ENCODE peak calls at places on chromosomes 3 and 15, in eight cellular contexts. O is NCI-H2029 treated with DMSO at 0.1 percent for 48 hours; Y is fibroblast of the aortic adventitia; I is kidney tubule cell; M is GM04503; R is effector CD4-positive, alpha-beta T cell; B is activated CD4-positive, alpha-beta T cell treated with anti-CD3 and anti-CD28 coated beads, Interleukin-2, amount 50 U/mL, for 1 hour; P is iris pigment epithelial cell. G is an unnamed sample.
A peak's percentile ranks its signal among the peaks of the same experiment; 100 is the strongest.

GRCh38 chr3:149273096-149273751 is 51.6 kb upstream of the CP start:
- DNase-seq in Y (peak; percentile 95), B (no peak), I (peak; percentile 88), R (no peak), M (peak; percentile 40), O (peak; percentile 95), P (peak; percentile 88), G (peak; percentile 79)

GRCh38 chr3:126616931-126617330 is 38.0 kb downstream of the TXNRD3 start:
- DNase-seq in R (no peak), M (no peak), Y (no peak), I (peak; percentile 4), P (peak; percentile 36), B (no peak), O (no peak), G (no peak)

GRCh38 chr15:41928637-41929620 is 35.1 kb upstream of the SPTBN5 start:
- DNase-seq in P (no peak), Y (peak; percentile 17), I (no peak), B (no peak), O (no peak), R (no peak), M (no peak), G (no peak)

GRCh38 chr3:61685755-61686154 is 124.4 kb downstream of the PTPRG start:
- DNase-seq in Y (no peak), R (no peak), I (no peak), O (peak; percentile 77), B (no peak), M (no peak), P (no peak), G (no peak)

GRCh38 chr3:116388867-116389385 is 56.4 kb downstream of the LSAMP start:
- DNase-seq in I (no peak), R (no peak), O (no peak), Y (no peak), P (no peak), M (no peak), B (no peak), G (no peak)

GRCh38 chr15:66040211-66040892 is 171.1 kb downstream of the RAB11A start:
- DNase-seq in Y (no peak), P (no peak), O (no peak), R (no peak), B (no peak), M (no peak), I (no peak), G (no peak)

GRCh38 chr3:121595765-121596406 is 2.7 kb downstream of the FBXO40 start:
- DNase-seq in R (no peak), O (no peak), P (no peak), M (no peak), B (no peak), I (no peak), Y (no peak), G (no peak)

GRCh38 chr15:51094606-51095569 is at the start of gene TNFAIP8L3:
- DNase-seq in P (peak; percentile 33), Y (peak; percentile 45), B (no peak), I (no peak), R (no peak), M (no peak), O (no peak), G (no peak)

GRCh38 chr15:93060336-93061248 is 28.4 kb downstream of the RGMA start:
- DNase-seq in O (no peak), M (no peak), P (no peak), R (no peak), B (no peak), Y (no peak), I (no peak), G (no peak)

GRCh38 chr3:29152379-29152778 is 128.5 kb upstream of the RBMS3 start:
- DNase-seq in P (peak; percentile 34), M (no peak), R (no peak), I (peak; percentile 22), Y (no peak), B (no peak), O (no peak), G (no peak)

GRCh38 chr3:39668420-39668819 is 141.0 kb upstream of the MYRIP start:
- DNase-seq in Y (peak; percentile 75), B (no peak), P (peak; percentile 67), O (peak; percentile 43), I (peak; percentile 62), M (no peak), R (no peak), G (peak; percentile 15)

GRCh38 chr3:130786306-130786705 is 39.7 kb upstream of the PIK3R4 start:
- DNase-seq in O (no peak), Y (no peak), I (peak; percentile 20), B (no peak), M (peak; percentile 1), R (no peak), P (no peak), G (no peak)

GRCh38 chr3:71240035-71240434 is 343.5 kb downstream of the FOXP1 start:
- DNase-seq in B (no peak), M (no peak), P (no peak), Y (no peak), R (no peak), I (no peak), O (no peak), G (no peak)

GRCh38 chr3:126517986-126518778 is 609 bp upstream of the UROC1 start:
- DNase-seq in M (no peak), B (no peak), P (no peak), I (no peak), R (no peak), Y (no peak), O (no peak), G (no peak)

GRCh38 chr3:183825380-183826161 is at the start of gene MAP6D1:
- DNase-seq in P (peak; percentile 39), O (no peak), B (peak; percentile 14), I (peak; percentile 62), M (no peak), Y (peak; percentile 18), R (peak; percentile 11), G (no peak)

GRCh38 chr15:73873889-73874511 is 636 bp downstream of the TBC1D21 start:
- DNase-seq in I (peak; percentile 67), B (no peak), P (peak; percentile 62), R (peak; percentile 10), O (no peak), M (no peak), Y (peak; percentile 79), G (peak; percentile 18)

GRCh38 chr3:36546196-36546595 is 165.9 kb downstream of the STAC start:
- DNase-seq in Y (peak; percentile 38), R (no peak), B (no peak), O (no peak), P (no peak), M (no peak), I (no peak), G (no peak)

GRCh38 chr3:190130700-190131099 is 10.0 kb upstream of the P3H2 start:
- DNase-seq in Y (peak; percentile 31), M (no peak), O (no peak), R (no peak), B (no peak), P (no peak), I (no peak), G (no peak)

GRCh38 chr15:77657629-77658238 is 25.0 kb upstream of the LINGO1 start:
- DNase-seq in M (no peak), R (no peak), B (no peak), P (no peak), Y (no peak), I (no peak), O (no peak), G (no peak)

GRCh38 chr3:194518652-194519051 is 31.9 kb upstream of the ATP13A3 start:
- DNase-seq in O (no peak), I (peak; percentile 73), R (no peak), M (no peak), P (peak; percentile 71), B (no peak), Y (peak; percentile 66), G (no peak)

GRCh38 chr15:80779658-80780415 is 667 bp downstream of the CEMIP start:
- DNase-seq in Y (peak; percentile 49), O (no peak), I (peak; percentile 53), M (no peak), P (peak; percentile 56), R (no peak), B (no peak), G (no peak)

GRCh38 chr3:152026033-152026556 is 152.7 kb downstream of the SUCNR1 start:
- DNase-seq in I (peak; percentile 52), P (peak; percentile 93), O (peak; percentile 27), B (no peak), R (no peak), Y (peak; percentile 87), M (peak; percentile 54), G (peak; percentile 54)

GRCh38 chr15:60399931-60400330 is 2.1 kb upstream of the ANXA2 start:
- DNase-seq in Y (peak; percentile 76), I (peak; percentile 52), O (no peak), R (no peak), M (no peak), P (peak; percentile 82), B (no peak), G (no peak)

GRCh38 chr15:89003865-89004725 is 84.2 kb upstream of the ABHD2 start:
- DNase-seq in I (peak; percentile 36), O (no peak), R (no peak), Y (peak; percentile 43), P (peak; percentile 70), M (no peak), B (no peak), G (peak; percentile 27)

GRCh38 chr3:197835509-197835908 is 44.5 kb downstream of the LRCH3 start:
- DNase-seq in P (no peak), B (no peak), M (no peak), I (no peak), R (no peak), Y (no peak), O (no peak), G (no peak)

GRCh38 chr3:65811050-65811766 is 227.5 kb downstream of the MAGI1 start:
- DNase-seq in R (no peak), B (no peak), I (no peak), O (no peak), P (peak; percentile 58), M (no peak), Y (peak; percentile 85), G (no peak)

GRCh38 chr3:18223591-18224338 is 201.4 kb downstream of the SATB1 start:
- DNase-seq in M (no peak), Y (no peak), B (no peak), I (no peak), R (no peak), O (no peak), P (no peak), G (no peak)

GRCh38 chr3:49535971-49536874 is 18.1 kb upstream of the BSN start:
- DNase-seq in B (no peak), I (no peak), R (no peak), P (no peak), M (no peak), Y (no peak), O (no peak), G (no peak)

GRCh38 chr15:101008158-101009139 is 89.3 kb downstream of the LRRK1 start:
- DNase-seq in M (no peak), P (peak; percentile 70), Y (peak; percentile 75), O (peak; percentile 48), R (peak; percentile 79), B (peak; percentile 87), I (peak; percentile 93), G (no peak)